ENCODE peak calls at places on chromosomes 6 and 20, in four cellular contexts. V, T, J and A are unnamed samples.
A peak's percentile ranks its signal among the peaks of the same experiment; 100 is the strongest.

GRCh38 chr20:20821496-20822260 is 109.2 kb upstream of the RALGAPA2 start:
- DNase-seq in V (no peak), T (no peak), J (no peak), A (no peak)

GRCh38 chr6:41408982-41409381 is 73.6 kb downstream of the NCR2 start:
- DNase-seq in V (no peak), T (no peak), J (no peak), A (no peak)

GRCh38 chr6:158143700-158144099 is 24.4 kb downstream of the SERAC1 start:
- DNase-seq in V (no peak), T (no peak), J (no peak), A (peak; percentile 49)

GRCh38 chr6:65776332-65776731 is 69.3 kb upstream of the EYS start:
- DNase-seq in V (no peak), T (no peak), J (no peak), A (no peak)

GRCh38 chr6:35581633-35582032 is 68.9 kb upstream of the TULP1 start:
- DNase-seq in V (no peak), T (no peak), J (no peak), A (no peak)

GRCh38 chr20:32466739-32467505 is 108.8 kb downstream of the ASXL1 start:
- DNase-seq in V (no peak), T (no peak), J (no peak), A (no peak)

GRCh38 chr6:109023348-109023925 is 71.2 kb downstream of the SESN1 start:
- DNase-seq in V (no peak), T (no peak), J (no peak), A (no peak)

GRCh38 chr20:52681288-52681687 is 290.9 kb upstream of the TSHZ2 start:
- DNase-seq in V (no peak), T (no peak), J (no peak), A (no peak)

GRCh38 chr6:128479048-128479666 is 41.2 kb downstream of the PTPRK start:
- DNase-seq in V (no peak), T (no peak), J (no peak), A (no peak)

GRCh38 chr20:32285621-32286334 is 8.3 kb downstream of the KIF3B start:
- DNase-seq in V (no peak), T (peak; percentile 57), J (no peak), A (peak; percentile 62)

GRCh38 chr20:47679462-47679861 is 105.8 kb downstream of the SULF2 start:
- DNase-seq in V (no peak), T (no peak), J (no peak), A (no peak)

GRCh38 chr6:137749595-137750215 is 117.4 kb upstream of the TNFAIP3 start:
- DNase-seq in V (no peak), T (no peak), J (no peak), A (peak; percentile 35)

GRCh38 chr20:47127986-47128385 is 228.5 kb downstream of the ZMYND8 start:
- DNase-seq in V (no peak), T (no peak), J (no peak), A (no peak)

GRCh38 chr6:158926429-158926828 is 73.6 kb downstream of the RSPH3 start:
- DNase-seq in V (no peak), T (no peak), J (no peak), A (peak; percentile 59)

GRCh38 chr20:34512955-34513419 is 3.2 kb upstream of the DYNLRB1 start:
- DNase-seq in V (no peak), T (no peak), J (no peak), A (no peak)

GRCh38 chr6:155523821-155524238 is 68.2 kb upstream of the NOX3 start:
- DNase-seq in V (no peak), T (no peak), J (no peak), A (no peak)

GRCh38 chr6:130577178-130577919 is 211.5 kb downstream of the TMEM200A start:
- DNase-seq in V (no peak), T (no peak), J (no peak), A (no peak)

GRCh38 chr6:146785001-146785585 is 186.3 kb downstream of the ADGB start:
- DNase-seq in V (no peak), T (peak; percentile 25), J (no peak), A (peak; percentile 55)

GRCh38 chr20:25203089-25203488 is 7.6 kb downstream of the ENTPD6 start:
- DNase-seq in V (no peak), T (no peak), J (no peak), A (no peak)

GRCh38 chr20:24303393-24303792 is 166.0 kb upstream of the SYNDIG1 start:
- DNase-seq in V (no peak), T (no peak), J (no peak), A (peak; percentile 2)

GRCh38 chr6:35415065-35415880 is 36.9 kb upstream of the FANCE start:
- DNase-seq in V (peak; percentile 56), T (peak; percentile 74), J (no peak), A (peak; percentile 85)

GRCh38 chr6:38871745-38872568 is 156.8 kb downstream of the DNAH8 start:
- DNase-seq in V (no peak), T (peak; percentile 43), J (no peak), A (peak; percentile 50)

GRCh38 chr6:135271626-135272025 is 90.5 kb downstream of the MYB start:
- DNase-seq in V (no peak), T (no peak), J (no peak), A (no peak)

DNA sequence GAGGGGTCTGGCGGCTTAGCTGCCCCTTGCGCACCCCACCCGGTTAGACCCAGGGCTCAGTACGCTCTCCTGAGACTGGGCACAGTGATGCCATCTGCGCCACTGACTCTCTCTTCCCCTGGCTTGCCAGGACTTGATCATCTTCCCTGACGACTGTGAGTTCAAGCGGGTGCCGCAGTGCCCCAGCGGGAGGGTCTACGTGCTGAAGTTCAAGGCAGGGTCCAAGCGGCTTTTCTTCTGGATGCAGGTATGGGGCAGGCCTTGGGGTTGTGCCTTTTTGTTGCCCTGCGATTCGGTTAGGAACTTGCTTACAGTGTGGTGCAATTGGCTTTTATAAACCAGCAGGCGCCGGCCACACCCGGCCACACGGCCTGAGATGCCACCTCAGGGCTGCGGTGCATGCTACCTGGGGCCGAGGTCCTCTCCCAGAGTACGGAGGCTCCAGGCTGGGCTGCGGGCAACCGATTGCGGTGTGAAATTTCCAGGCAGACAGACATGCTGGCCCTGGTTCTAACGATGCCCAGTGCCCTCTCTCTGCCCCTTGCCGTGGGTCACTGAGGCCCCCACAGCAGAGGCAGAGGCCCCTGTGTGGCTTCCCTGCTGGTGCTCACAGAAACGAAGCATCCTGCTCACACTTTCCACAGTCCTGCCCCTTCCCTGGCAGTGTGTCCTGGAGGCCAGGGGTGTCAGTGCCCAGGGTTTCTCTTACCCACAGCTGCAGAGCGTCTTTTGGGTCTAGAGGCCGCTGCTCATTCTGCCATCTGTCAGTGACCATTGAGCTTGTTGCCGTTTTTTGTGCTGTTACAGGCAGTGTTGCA is 1.7 kb downstream of the ADRM1 start:
- DNase-seq in V (no peak), T (peak; percentile 34), J (no peak), A (no peak)
- H3K4me3 ChIP-seq in V (peak overlapping the region; percentile 84), T (peak overlapping the region; percentile 81), J (peak overlapping the region; percentile 96), A (peak overlapping the region; percentile 80)

GRCh38 chr6:83593395-83593785 is 81.1 kb downstream of the PRSS35 start:
- DNase-seq in V (no peak), T (no peak), J (no peak), A (no peak)

GRCh38 chr6:83594936-83595335 is 82.6 kb downstream of the PRSS35 start:
- DNase-seq in V (no peak), T (no peak), J (no peak), A (no peak)

GRCh38 chr6:83590413-83590812 is 78.1 kb downstream of the PRSS35 start:
- DNase-seq in V (no peak), T (no peak), J (no peak), A (peak; percentile 84)

GRCh38 chr6:83597511-83597910 is 85.2 kb downstream of the PRSS35 start:
- DNase-seq in V (no peak), T (no peak), J (no peak), A (no peak)

DNA sequence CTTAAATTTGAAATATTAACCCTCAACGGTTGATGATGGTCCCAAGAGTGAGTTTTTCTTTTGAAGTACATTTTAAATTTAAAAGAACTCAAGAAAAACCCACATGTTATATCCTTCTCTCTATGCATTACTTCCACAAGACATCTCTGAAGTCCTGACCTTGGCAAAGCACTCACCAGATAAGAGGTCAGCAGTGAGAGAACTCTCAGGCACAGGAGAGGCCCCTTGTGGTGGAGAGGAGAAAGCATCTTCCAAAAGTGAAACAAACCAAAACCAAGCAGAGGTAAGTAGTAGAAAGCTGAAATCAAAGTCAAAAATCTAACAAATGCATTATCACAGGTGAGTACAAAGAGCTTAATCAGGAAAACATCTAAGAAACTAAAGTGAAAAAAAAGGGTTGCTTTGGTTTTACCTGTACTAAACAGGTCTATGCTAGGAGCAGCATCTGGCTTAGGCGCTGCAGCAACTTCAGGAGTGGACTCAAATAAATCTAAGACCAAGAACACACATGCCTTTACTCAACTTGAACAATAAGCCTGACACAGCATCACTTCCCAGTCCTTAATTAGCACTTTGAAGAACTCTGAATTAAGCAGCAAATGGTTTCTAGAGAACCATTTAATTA is 80.5 kb downstream of the PRSS35 start:
- DNase-seq in V (no peak), T (no peak), J (no peak), A (peak; percentile 28)
- TF ChIP-seq CTCF in V (peak; percentile 5), T (peak; percentile 15), J (no peak), A (peak; percentile 69)

GRCh38 chr6:129489215-129489765 is 220.7 kb downstream of the ARHGAP18 start:
- DNase-seq in V (no peak), T (no peak), J (no peak), A (no peak)
- H3K4me3 ChIP-seq in V (no peak overlapping the region), T (no peak overlapping the region), J (no peak overlapping the region), A (no peak overlapping the region)

GRCh38 chr6:75621846-75622245 is 20.2 kb downstream of the SENP6 start:
- DNase-seq in V (no peak), T (no peak), J (no peak), A (no peak)

GRCh38 chr6:75620387-75621304 is 19.0 kb downstream of the SENP6 start:
- DNase-seq in V (no peak), T (no peak), J (no peak), A (peak; percentile 39)

GRCh38 chr6:75624335-75624734 is 22.7 kb downstream of the SENP6 start:
- DNase-seq in V (no peak), T (no peak), J (no peak), A (no peak)

GRCh38 chr6:75619230-75619899 is 17.7 kb downstream of the SENP6 start:
- DNase-seq in V (no peak), T (no peak), J (no peak), A (peak; percentile 15)

GRCh38 chr6:75624988-75625387 is 23.3 kb downstream of the SENP6 start:
- DNase-seq in V (no peak), T (no peak), J (no peak), A (no peak)
- TF ChIP-seq CTCF in V (no peak), T (no peak), J (no peak), A (no peak)